ENCODE peak calls at places on chromosomes 11 and 22, in eight cellular contexts. One of them, this sample, is unnamed.

GRCh38 chr22:37467556-37467955 is 18.6 kb downstream of the MFNG start:
- DNase-seq in prostate gland: no peak
- DNase-seq in pancreas: no peak
- DNase-seq in heart right ventricle: no peak
- DNase-seq in SK-N-MC: no peak
- DNase-seq in right cardiac atrium: no peak
- DNase-seq in CD4-positive, CD25-positive, alpha-beta regulatory T cell: no peak
- DNase-seq in uterus: no peak
- DNase-seq in this sample: no peak

GRCh38 chr11:21285104-21285503 is 615.7 kb downstream of the NELL1 start:
- DNase-seq in CD4-positive, CD25-positive, alpha-beta regulatory T cell: no peak
- DNase-seq in uterus: no peak
- DNase-seq in pancreas: no peak
- DNase-seq in SK-N-MC: no peak
- DNase-seq in prostate gland: no peak
- DNase-seq in heart right ventricle: no peak
- DNase-seq in right cardiac atrium: no peak
- DNase-seq in this sample: no peak

GRCh38 chr22:42202669-42203068 is 67.8 kb downstream of the TCF20 start:
- DNase-seq in SK-N-MC: no peak
- DNase-seq in right cardiac atrium: no peak
- DNase-seq in uterus: no peak
- DNase-seq in prostate gland: no peak
- DNase-seq in pancreas: no peak
- DNase-seq in CD4-positive, CD25-positive, alpha-beta regulatory T cell: peak
- DNase-seq in heart right ventricle: no peak
- DNase-seq in this sample: no peak

GRCh38 chr22:49400136-49400865 is 427.4 kb downstream of the BRD1 start:
- DNase-seq in right cardiac atrium: no peak
- DNase-seq in SK-N-MC: no peak
- DNase-seq in pancreas: no peak
- DNase-seq in uterus: no peak
- DNase-seq in heart right ventricle: no peak
- DNase-seq in CD4-positive, CD25-positive, alpha-beta regulatory T cell: no peak
- DNase-seq in prostate gland: no peak
- DNase-seq in this sample: no peak

GRCh38 chr11:62611705-62612365 is 740 bp downstream of the EML3 start:
- DNase-seq in pancreas: peak
- DNase-seq in right cardiac atrium: peak
- DNase-seq in prostate gland: no peak
- DNase-seq in SK-N-MC: no peak
- DNase-seq in CD4-positive, CD25-positive, alpha-beta regulatory T cell: no peak
- DNase-seq in uterus: peak
- DNase-seq in heart right ventricle: peak
- DNase-seq in this sample: peak

GRCh38 chr11:72684236-72684912 is 10.2 kb upstream of the PDE2A start:
- DNase-seq in prostate gland: peak
- DNase-seq in CD4-positive, CD25-positive, alpha-beta regulatory T cell: peak
- DNase-seq in pancreas: peak
- DNase-seq in right cardiac atrium: peak
- DNase-seq in heart right ventricle: peak
- DNase-seq in uterus: peak
- DNase-seq in SK-N-MC: no peak
- DNase-seq in this sample: no peak

GRCh38 chr11:86931965-86932332 is 23.2 kb downstream of the FZD4 start:
- DNase-seq in pancreas: no peak
- DNase-seq in prostate gland: no peak
- DNase-seq in uterus: peak
- DNase-seq in right cardiac atrium: no peak
- DNase-seq in heart right ventricle: no peak
- DNase-seq in SK-N-MC: no peak
- DNase-seq in CD4-positive, CD25-positive, alpha-beta regulatory T cell: no peak
- DNase-seq in this sample: no peak

GRCh38 chr11:33533668-33534067 is 167.0 kb downstream of the C11orf91 start:
- DNase-seq in pancreas: no peak
- DNase-seq in heart right ventricle: no peak
- DNase-seq in prostate gland: no peak
- DNase-seq in SK-N-MC: no peak
- DNase-seq in uterus: no peak
- DNase-seq in CD4-positive, CD25-positive, alpha-beta regulatory T cell: no peak
- DNase-seq in right cardiac atrium: no peak
- DNase-seq in this sample: no peak

GRCh38 chr11:106418786-106419185 is 341.3 kb downstream of the AASDHPPT start:
- DNase-seq in heart right ventricle: no peak
- DNase-seq in SK-N-MC: no peak
- DNase-seq in prostate gland: no peak
- DNase-seq in uterus: no peak
- DNase-seq in pancreas: no peak
- DNase-seq in right cardiac atrium: no peak
- DNase-seq in CD4-positive, CD25-positive, alpha-beta regulatory T cell: no peak
- DNase-seq in this sample: no peak

GRCh38 chr22:29382575-29383328 is 5.6 kb downstream of the AP1B1 start:
- DNase-seq in heart right ventricle: no peak
- DNase-seq in prostate gland: no peak
- DNase-seq in uterus: no peak
- DNase-seq in CD4-positive, CD25-positive, alpha-beta regulatory T cell: no peak
- DNase-seq in pancreas: peak
- DNase-seq in SK-N-MC: no peak
- DNase-seq in right cardiac atrium: no peak
- DNase-seq in this sample: no peak

GRCh38 chr11:18771266-18772035 is 20.1 kb downstream of the PTPN5 start:
- DNase-seq in CD4-positive, CD25-positive, alpha-beta regulatory T cell: no peak
- DNase-seq in right cardiac atrium: no peak
- DNase-seq in pancreas: no peak
- DNase-seq in heart right ventricle: no peak
- DNase-seq in SK-N-MC: no peak
- DNase-seq in uterus: no peak
- DNase-seq in prostate gland: no peak
- DNase-seq in this sample: no peak

GRCh38 chr11:75338516-75339218 is 12.8 kb downstream of the ARRB1 start:
- DNase-seq in uterus: no peak
- DNase-seq in prostate gland: no peak
- DNase-seq in heart right ventricle: no peak
- DNase-seq in SK-N-MC: peak
- DNase-seq in CD4-positive, CD25-positive, alpha-beta regulatory T cell: no peak
- DNase-seq in pancreas: no peak
- DNase-seq in right cardiac atrium: peak
- DNase-seq in this sample: no peak

GRCh38 chr11:118313242-118313641 is 8.7 kb downstream of the CD3E start:
- DNase-seq in uterus: no peak
- DNase-seq in SK-N-MC: no peak
- DNase-seq in heart right ventricle: no peak
- DNase-seq in prostate gland: no peak
- DNase-seq in pancreas: no peak
- DNase-seq in right cardiac atrium: no peak
- DNase-seq in CD4-positive, CD25-positive, alpha-beta regulatory T cell: no peak
- DNase-seq in this sample: no peak

GRCh38 chr11:61340985-61341384 is 8.0 kb downstream of the TKFC start:
- DNase-seq in right cardiac atrium: no peak
- DNase-seq in CD4-positive, CD25-positive, alpha-beta regulatory T cell: no peak
- DNase-seq in pancreas: no peak
- DNase-seq in SK-N-MC: no peak
- DNase-seq in prostate gland: no peak
- DNase-seq in heart right ventricle: no peak
- DNase-seq in uterus: no peak
- DNase-seq in this sample: no peak

GRCh38 chr22:26360169-26360885 is 68.7 kb upstream of the ASPHD2 start:
- DNase-seq in prostate gland: peak
- DNase-seq in CD4-positive, CD25-positive, alpha-beta regulatory T cell: peak
- DNase-seq in heart right ventricle: peak
- DNase-seq in SK-N-MC: peak
- DNase-seq in pancreas: peak
- DNase-seq in right cardiac atrium: peak
- DNase-seq in uterus: peak
- DNase-seq in this sample: peak

DNA sequence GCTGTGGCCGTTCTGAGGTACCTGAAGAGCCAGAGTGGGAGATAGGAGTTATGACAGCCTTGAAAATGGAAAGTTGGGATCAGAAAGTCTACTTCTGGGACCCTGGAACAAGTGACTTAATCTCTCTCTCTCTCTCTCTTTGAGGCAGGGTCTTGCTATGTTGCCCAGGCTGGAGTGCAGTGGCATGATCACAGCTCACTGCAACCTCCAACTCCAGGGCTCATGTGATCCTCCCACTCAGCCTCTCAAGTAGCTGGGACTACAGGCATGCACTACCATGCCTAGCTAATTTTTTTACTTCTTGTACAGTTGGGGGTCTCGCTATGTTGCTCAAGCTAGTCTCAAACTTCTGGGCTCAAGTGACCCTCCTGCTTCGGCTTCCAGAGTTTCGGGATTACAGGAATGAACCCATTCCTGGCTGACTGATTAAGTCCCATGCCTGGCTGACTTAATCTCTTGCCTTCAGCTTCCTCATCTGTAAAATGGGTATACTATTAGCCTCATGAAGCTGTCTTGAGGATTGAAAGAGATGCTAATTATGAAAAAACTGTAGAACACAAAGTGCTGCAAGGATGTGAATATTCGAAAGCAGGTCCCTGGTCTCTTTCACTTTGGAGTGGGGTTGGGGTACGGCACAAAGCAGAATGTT is 87.7 kb downstream of the UBASH3B start:
- DNase-seq in CD4-positive, CD25-positive, alpha-beta regulatory T cell: no peak
- DNase-seq in SK-N-MC: no peak
- DNase-seq in pancreas: no peak
- DNase-seq in heart right ventricle: no peak
- DNase-seq in prostate gland: no peak
- DNase-seq in uterus: no peak
- DNase-seq in right cardiac atrium: no peak
- DNase-seq in this sample: no peak
- H3K4me3 ChIP-seq in CD4-positive, CD25-positive, alpha-beta regulatory T cell: peak
- H3K4me3 ChIP-seq in SK-N-MC: no peak
- H3K4me3 ChIP-seq in pancreas: no peak
- H3K4me3 ChIP-seq in heart right ventricle: no peak
- H3K4me3 ChIP-seq in prostate gland: no peak
- H3K4me3 ChIP-seq in uterus: no peak
- H3K4me3 ChIP-seq in right cardiac atrium: no peak
- H3K4me3 ChIP-seq in this sample: no peak

DNA sequence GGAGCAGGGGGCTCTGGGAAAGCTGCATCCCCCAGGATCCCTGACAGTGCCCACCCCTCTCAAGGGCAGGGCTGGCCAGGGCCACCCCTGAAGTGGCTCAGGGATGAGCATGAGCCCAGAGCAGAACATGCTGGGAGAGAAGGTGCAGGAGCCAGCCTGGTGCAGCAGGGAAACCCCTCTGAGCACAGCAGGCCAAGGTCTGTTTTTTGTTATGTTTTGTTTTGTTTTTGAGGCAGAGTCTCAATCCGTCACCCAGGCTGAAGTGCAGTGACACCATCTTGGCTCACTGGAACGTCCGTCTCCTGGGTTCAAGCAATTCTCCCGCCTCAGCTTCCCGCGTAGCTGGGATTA is 792 bp upstream of the SBF1 start:
- DNase-seq in prostate gland: no peak
- DNase-seq in heart right ventricle: no peak
- DNase-seq in pancreas: no peak
- DNase-seq in right cardiac atrium: no peak
- DNase-seq in SK-N-MC: no peak
- DNase-seq in CD4-positive, CD25-positive, alpha-beta regulatory T cell: no peak
- DNase-seq in uterus: no peak
- DNase-seq in this sample: no peak
- H3K4me3 ChIP-seq in prostate gland: no peak
- H3K4me3 ChIP-seq in heart right ventricle: peak
- H3K4me3 ChIP-seq in pancreas: peak
- H3K4me3 ChIP-seq in right cardiac atrium: no peak
- H3K4me3 ChIP-seq in SK-N-MC: peak
- H3K4me3 ChIP-seq in CD4-positive, CD25-positive, alpha-beta regulatory T cell: no peak
- H3K4me3 ChIP-seq in uterus: no peak
- H3K4me3 ChIP-seq in this sample: peak

DNA sequence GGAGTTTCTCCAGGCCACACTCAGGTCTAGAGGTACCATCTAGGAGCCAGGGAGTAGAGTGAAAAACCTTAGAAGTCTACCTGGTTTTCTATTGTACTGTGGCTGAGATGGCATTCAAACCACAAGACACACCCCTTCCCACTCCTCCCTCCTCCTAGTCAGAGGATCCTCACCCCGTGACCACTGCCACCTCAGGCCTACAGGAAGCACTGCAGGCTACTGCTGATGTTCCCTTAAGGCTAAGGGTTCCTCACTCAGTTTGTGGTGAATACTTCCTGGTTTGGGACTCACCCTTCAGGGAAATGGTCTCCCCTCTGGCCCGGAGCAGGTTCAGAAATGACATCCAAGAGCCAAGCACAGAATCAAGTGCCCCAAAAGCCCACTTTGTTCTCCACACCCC is 1293.9 kb downstream of the JRKL start:
- DNase-seq in heart right ventricle: no peak
- DNase-seq in prostate gland: no peak
- DNase-seq in CD4-positive, CD25-positive, alpha-beta regulatory T cell: no peak
- DNase-seq in SK-N-MC: no peak
- DNase-seq in pancreas: no peak
- DNase-seq in right cardiac atrium: no peak
- DNase-seq in uterus: no peak
- DNase-seq in this sample: no peak
- H3K4me3 ChIP-seq in heart right ventricle: no peak
- H3K4me3 ChIP-seq in prostate gland: no peak
- H3K4me3 ChIP-seq in CD4-positive, CD25-positive, alpha-beta regulatory T cell: no peak
- H3K4me3 ChIP-seq in SK-N-MC: no peak
- H3K4me3 ChIP-seq in pancreas: no peak
- H3K4me3 ChIP-seq in right cardiac atrium: no peak
- H3K4me3 ChIP-seq in uterus: no peak
- H3K4me3 ChIP-seq in this sample: no peak

GRCh38 chr11:46444305-46444704 is 52.7 kb upstream of the CHRM4 start:
- DNase-seq in pancreas: no peak
- DNase-seq in SK-N-MC: no peak
- DNase-seq in uterus: no peak
- DNase-seq in prostate gland: no peak
- DNase-seq in right cardiac atrium: no peak
- DNase-seq in heart right ventricle: no peak
- DNase-seq in CD4-positive, CD25-positive, alpha-beta regulatory T cell: no peak
- DNase-seq in this sample: no peak

GRCh38 chr11:46447544-46447943 is 56.0 kb upstream of the CHRM4 start:
- DNase-seq in heart right ventricle: no peak
- DNase-seq in uterus: no peak
- DNase-seq in right cardiac atrium: no peak
- DNase-seq in pancreas: no peak
- DNase-seq in prostate gland: no peak
- DNase-seq in SK-N-MC: no peak
- DNase-seq in CD4-positive, CD25-positive, alpha-beta regulatory T cell: no peak
- DNase-seq in this sample: no peak

GRCh38 chr11:46445192-46445591 is 53.6 kb upstream of the CHRM4 start:
- DNase-seq in right cardiac atrium: no peak
- DNase-seq in SK-N-MC: no peak
- DNase-seq in uterus: no peak
- DNase-seq in pancreas: no peak
- DNase-seq in prostate gland: no peak
- DNase-seq in heart right ventricle: no peak
- DNase-seq in CD4-positive, CD25-positive, alpha-beta regulatory T cell: no peak
- DNase-seq in this sample: no peak

GRCh38 chr11:46445887-46446286 is 54.3 kb upstream of the CHRM4 start:
- DNase-seq in right cardiac atrium: no peak
- DNase-seq in heart right ventricle: no peak
- DNase-seq in uterus: no peak
- DNase-seq in prostate gland: no peak
- DNase-seq in CD4-positive, CD25-positive, alpha-beta regulatory T cell: no peak
- DNase-seq in SK-N-MC: no peak
- DNase-seq in pancreas: no peak
- DNase-seq in this sample: no peak

DNA sequence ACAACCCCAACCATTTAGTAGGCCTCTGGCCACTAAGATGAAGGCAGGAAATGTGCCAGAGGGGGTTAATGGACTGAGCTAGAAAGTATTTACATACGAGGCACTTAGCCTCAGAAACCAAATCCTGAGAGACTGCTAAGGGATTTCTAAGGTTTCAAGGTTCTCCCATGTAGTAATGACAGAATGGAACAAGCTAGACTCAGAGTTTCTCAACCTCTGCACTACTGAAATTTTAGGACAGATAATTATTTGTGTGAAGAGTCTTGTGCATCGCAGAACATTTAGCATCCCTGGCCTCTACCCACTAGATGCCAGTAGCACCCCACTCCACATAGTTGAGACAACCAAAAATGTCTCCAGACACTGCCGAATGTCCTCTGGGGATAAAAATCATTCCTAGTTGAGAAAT is 54.8 kb upstream of the CHRM4 start:
- DNase-seq in heart right ventricle: no peak
- DNase-seq in CD4-positive, CD25-positive, alpha-beta regulatory T cell: no peak
- DNase-seq in right cardiac atrium: no peak
- DNase-seq in uterus: no peak
- DNase-seq in prostate gland: no peak
- DNase-seq in pancreas: no peak
- DNase-seq in SK-N-MC: no peak
- DNase-seq in this sample: peak
- H3K4me3 ChIP-seq in heart right ventricle: no peak
- H3K4me3 ChIP-seq in CD4-positive, CD25-positive, alpha-beta regulatory T cell: no peak
- H3K4me3 ChIP-seq in right cardiac atrium: no peak
- H3K4me3 ChIP-seq in uterus: no peak
- H3K4me3 ChIP-seq in prostate gland: no peak
- H3K4me3 ChIP-seq in pancreas: no peak
- H3K4me3 ChIP-seq in SK-N-MC: no peak
- H3K4me3 ChIP-seq in this sample: no peak

This sample was measured in skeletal muscle cell.